ENCODE peak calls at places on chromosome 22, in ten cellular contexts. K, F, X, C, I, J, M, G, S and L are unnamed samples.

GRCh38 chr22:29816539-29816938 is 21.5 kb downstream of the ASCC2 start:
- DNase-seq in K (no peak), S (peak; percentile 40), F (no peak), I (no peak), G (no peak), X (no peak), C (no peak), M (no peak), J (no peak), L (no peak)

GRCh38 chr22:41040483-41040882 is 51.9 kb upstream of the EP300 start:
- DNase-seq in F (no peak), C (no peak), M (no peak), S (no peak), I (no peak), J (no peak), G (no peak), K (no peak), X (no peak), L (no peak)

GRCh38 chr22:30015846-30016245 is 64.4 kb upstream of the HORMAD2 start:
- DNase-seq in S (peak; percentile 51), G (peak; percentile 93), F (no peak), M (no peak), X (no peak), J (peak; percentile 55), I (no peak), K (no peak), C (peak; percentile 66), L (no peak)

GRCh38 chr22:35352214-35353111 is 28.4 kb upstream of the HMOX1 start:
- DNase-seq in S (no peak), I (peak; percentile 64), C (no peak), G (peak; percentile 39), K (peak; percentile 80), X (peak; percentile 59), M (peak; percentile 45), J (no peak), F (peak; percentile 74), L (no peak)

GRCh38 chr22:20805972-20806471 is 32.1 kb downstream of the SERPIND1 start:
- DNase-seq in J (no peak), S (peak; percentile 23), M (no peak), I (no peak), K (no peak), G (peak; percentile 12), X (no peak), F (no peak), C (no peak), L (no peak)

GRCh38 chr22:17232406-17232805 is 13.2 kb upstream of the ADA2 start:
- DNase-seq in F (no peak), S (no peak), X (no peak), G (no peak), I (no peak), K (no peak), C (no peak), M (no peak), J (no peak), L (no peak)

GRCh38 chr22:47434336-47435203 is 672.1 kb downstream of the TBC1D22A start:
- DNase-seq in K (no peak), M (no peak), G (no peak), X (no peak), S (no peak), J (no peak), C (no peak), I (no peak), F (no peak), L (no peak)

GRCh38 chr22:24284747-24285203 is 14.1 kb downstream of the SPECC1L start:
- DNase-seq in J (no peak), I (no peak), G (peak; percentile 36), C (no peak), M (no peak), F (no peak), S (peak; percentile 25), K (no peak), X (no peak), L (no peak)

GRCh38 chr22:32803020-32803758 is 1.7 kb downstream of the TIMP3 start:
- DNase-seq in F (no peak), I (no peak), G (peak; percentile 85), M (no peak), K (no peak), S (peak; percentile 60), J (no peak), C (peak; percentile 44), X (no peak), L (peak; percentile 28)

GRCh38 chr22:50701076-50701419 is 28.4 kb downstream of the SHANK3 start:
- DNase-seq in F (no peak), C (no peak), X (no peak), M (peak; percentile 18), S (no peak), K (no peak), J (no peak), G (no peak), I (no peak), L (no peak)

GRCh38 chr22:22684605-22685561 is 40.5 kb downstream of the GGTLC2 start:
- DNase-seq in J (no peak), I (no peak), X (peak; percentile 51), C (peak; percentile 42), K (peak; percentile 33), S (peak; percentile 82), G (peak; percentile 47), M (no peak), F (no peak), L (no peak)

GRCh38 chr22:48644108-48644507 is 1183.6 kb downstream of the BRD1 start:
- DNase-seq in S (no peak), C (no peak), J (no peak), I (no peak), K (no peak), F (no peak), M (peak; percentile 46), X (no peak), G (peak; percentile 11), L (no peak)

GRCh38 chr22:42187646-42188045 is 57.0 kb upstream of the CYP2D6 start:
- DNase-seq in C (no peak), F (no peak), J (no peak), I (no peak), K (no peak), X (no peak), G (no peak), S (no peak), M (no peak), L (no peak)

GRCh38 chr22:42188808-42189447 is 58.3 kb upstream of the CYP2D6 start:
- DNase-seq in S (no peak), I (no peak), J (no peak), F (no peak), K (no peak), G (peak; percentile 68), M (no peak), X (no peak), C (peak; percentile 45), L (peak; percentile 51)

GRCh38 chr22:42184852-42185251 is 54.2 kb upstream of the CYP2D6 start:
- DNase-seq in M (no peak), X (no peak), G (no peak), S (no peak), J (no peak), K (no peak), C (no peak), I (no peak), F (no peak), L (no peak)

GRCh38 chr22:42189761-42190160 is 59.2 kb upstream of the CYP2D6 start:
- DNase-seq in M (no peak), C (no peak), K (no peak), X (no peak), J (no peak), I (no peak), G (no peak), F (no peak), S (no peak), L (no peak)

DNA sequence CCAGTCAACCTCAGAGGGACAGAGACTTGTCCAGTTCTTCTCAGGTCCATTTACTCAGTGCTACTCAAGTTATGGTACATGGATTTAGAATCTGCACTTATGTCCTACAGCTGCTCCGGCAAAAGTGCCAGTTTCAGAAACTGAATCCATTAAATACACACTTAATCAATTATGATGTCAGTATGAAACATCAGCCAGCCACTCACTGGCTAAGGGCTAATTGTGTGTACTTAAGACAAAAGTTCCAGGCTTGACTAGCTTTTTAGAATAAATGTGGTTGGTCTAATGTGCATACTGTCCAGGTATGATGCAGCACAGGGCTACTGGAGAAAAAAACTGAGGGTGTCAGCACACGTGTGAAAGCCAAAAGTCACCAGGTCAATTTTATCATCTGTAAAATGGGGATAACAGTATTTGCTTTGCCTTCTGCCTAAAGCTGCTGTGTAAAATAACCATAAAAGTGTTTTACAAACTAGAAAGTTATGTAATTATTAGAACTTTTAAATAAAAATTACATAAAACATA is 55.4 kb upstream of the CYP2D6 start:
- DNase-seq in F (no peak), J (no peak), M (no peak), G (no peak), S (no peak), I (no peak), X (no peak), C (no peak), K (peak; percentile 19), L (no peak)
- H3K4me3 ChIP-seq in F (no peak overlapping the region), J (no peak overlapping the region), M (no peak overlapping the region), G (no peak overlapping the region), S (no peak overlapping the region), I (no peak overlapping the region), X (no peak overlapping the region), C (no peak overlapping the region), K (no peak overlapping the region), L (no peak overlapping the region)

DNA sequence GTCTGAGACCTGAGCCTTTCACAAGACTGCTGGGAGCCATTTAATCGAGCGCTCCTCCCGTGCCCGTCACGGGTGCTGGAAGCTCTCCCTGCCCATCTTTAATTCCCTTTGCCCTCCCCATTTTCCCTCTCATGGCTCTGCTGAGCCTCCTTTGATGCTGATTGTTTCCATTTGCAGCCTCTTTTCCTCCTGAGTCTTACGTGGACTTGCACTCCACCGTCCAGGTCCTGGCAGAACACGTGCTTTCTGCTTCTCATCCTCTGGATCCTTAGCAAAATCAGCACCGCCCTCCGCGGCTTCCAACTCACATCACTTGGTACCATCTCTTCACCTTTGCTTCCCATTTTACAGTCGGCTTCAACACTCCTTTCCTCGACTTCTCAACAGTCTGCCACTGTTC is 7.3 kb downstream of the IFT27 start:
- DNase-seq in F (no peak), G (no peak), S (no peak), K (no peak), J (no peak), X (no peak), I (no peak), C (no peak), M (no peak), L (no peak)
- TF ChIP-seq CTCF in F (no peak), G (no peak), S (no peak), K (no peak), J (no peak), X (no peak), I (no peak), C (no peak), M (no peak), L (no peak)

GRCh38 chr22:37716708-37717107 is 19.9 kb downstream of the TRIOBP start:
- DNase-seq in C (peak; percentile 42), I (no peak), X (no peak), K (no peak), G (no peak), M (no peak), S (no peak), J (no peak), F (no peak), L (no peak)
- H3K4me3 ChIP-seq in C (no peak overlapping the region), I (no peak overlapping the region), X (no peak overlapping the region), K (no peak overlapping the region), G (no peak overlapping the region), M (no peak overlapping the region), S (no peak overlapping the region), J (no peak overlapping the region), F (no peak overlapping the region), L (no peak overlapping the region)

DNA sequence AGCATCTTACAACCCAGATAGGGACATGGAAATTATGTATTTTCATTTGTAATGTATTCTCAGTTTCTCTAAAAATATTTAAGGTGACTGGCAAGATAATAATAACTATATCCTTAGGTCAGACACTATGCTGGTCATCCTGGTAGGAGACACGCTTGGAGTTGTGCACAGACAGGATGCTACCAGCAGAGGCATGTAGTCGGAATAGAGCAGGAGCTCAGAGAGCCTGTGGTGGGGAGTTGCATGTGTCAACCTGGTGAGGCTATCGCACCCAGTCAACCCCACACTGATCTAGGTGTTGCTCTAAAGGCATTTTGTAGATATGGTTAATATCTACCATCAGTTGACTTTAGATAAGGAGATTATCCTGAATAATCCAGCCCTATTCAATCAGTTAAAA is 318.5 kb downstream of the MIAT start:
- DNase-seq in J (no peak), C (no peak), G (no peak), X (no peak), I (no peak), K (no peak), M (no peak), F (no peak), S (no peak), L (no peak)
- TF ChIP-seq CTCF in J (no peak), C (no peak), G (no peak), X (no peak), I (no peak), K (no peak), M (no peak), F (no peak), S (no peak), L (no peak)